ENCODE peak calls at places on chromosomes 11 and 22, in nine cellular contexts. E is non-pigmented ciliary epithelial cell; T is SJSA1; F is activated naive CD8-positive, alpha-beta T cell treated with anti-CD3 and anti-CD28 coated beads for 36 hours; R is astrocyte of the cerebellum; C is HT-29; V is bronchial epithelial cell; B is neural crest cell; K is activated CD4-positive, alpha-beta T cell treated with anti-CD3 and anti-CD28 coated beads for 4 hours. D is an unnamed sample.

GRCh38 chr11:119027561-119028345 is 2.9 kb downstream of the SLC37A4 start:
- DNase-seq in E (no peak), V (no peak), K (no peak), C (no peak), T (no peak), B (no peak), F (no peak), R (no peak), D (no peak)

GRCh38 chr11:86218125-86219081 is 26.1 kb upstream of the EED start:
- DNase-seq in E (peak; percentile 20), V (peak; percentile 66), R (peak; percentile 66), F (peak; percentile 50), K (peak; percentile 65), C (peak; percentile 91), T (peak; percentile 42), B (peak; percentile 67), D (peak; percentile 77)

GRCh38 chr11:74446445-74446844 is 20.9 kb downstream of the KCNE3 start:
- DNase-seq in F (no peak), C (no peak), K (no peak), E (no peak), R (no peak), T (no peak), V (no peak), B (no peak), D (no peak)

GRCh38 chr22:41367680-41368542 is 13.8 kb upstream of the TEF start:
- DNase-seq in C (no peak), K (no peak), E (no peak), B (no peak), F (no peak), R (no peak), T (no peak), V (peak; percentile 13), D (no peak)

GRCh38 chr11:20112291-20113146 is 47.8 kb downstream of the DBX1 start:
- DNase-seq in E (peak; percentile 95), B (no peak), K (no peak), F (peak; percentile 12), C (peak; percentile 84), R (peak; percentile 86), T (peak; percentile 67), V (peak; percentile 96), D (peak; percentile 94)

GRCh38 chr11:28298209-28298608 is 190.0 kb downstream of the METTL15 start:
- DNase-seq in B (no peak), F (no peak), C (no peak), K (no peak), V (no peak), R (no peak), E (no peak), T (no peak), D (no peak)

GRCh38 chr11:58567889-58568512 is 7.7 kb downstream of the LPXN start:
- DNase-seq in B (peak; percentile 62), E (no peak), T (peak; percentile 65), R (peak; percentile 31), K (peak; percentile 79), V (peak; percentile 61), C (peak; percentile 81), F (peak; percentile 70), D (no peak)

GRCh38 chr22:19962909-19963806 is 21.5 kb upstream of the TXNRD2 start:
- DNase-seq in K (no peak), C (peak; percentile 100), F (no peak), E (no peak), B (no peak), R (no peak), V (peak; percentile 90), T (no peak), D (no peak)

GRCh38 chr11:91796999-91797398 is 427.6 kb upstream of the FAT3 start:
- DNase-seq in V (peak; percentile 2), B (no peak), F (no peak), K (no peak), C (peak; percentile 83), T (no peak), R (no peak), E (no peak), D (no peak)

GRCh38 chr11:94315664-94316063 is 11.3 kb downstream of the IZUMO1R start:
- DNase-seq in K (no peak), F (no peak), C (no peak), R (no peak), T (no peak), B (no peak), E (peak; percentile 35), V (peak; percentile 23), D (no peak)

GRCh38 chr22:46066691-46067090 is 83.6 kb upstream of the PPARA start:
- DNase-seq in B (no peak), E (no peak), F (no peak), T (no peak), R (no peak), V (peak; percentile 58), C (peak; percentile 74), K (no peak), D (peak; percentile 62)

GRCh38 chr22:49398115-49398514 is 429.6 kb downstream of the BRD1 start:
- DNase-seq in K (no peak), C (no peak), B (no peak), F (no peak), R (no peak), V (no peak), T (no peak), E (no peak), D (no peak)

GRCh38 chr11:113628912-113629311 is 77.2 kb downstream of the TMPRSS5 start:
- DNase-seq in B (no peak), K (no peak), R (no peak), C (no peak), F (no peak), E (no peak), V (no peak), T (no peak), D (no peak)

GRCh38 chr11:73198677-73199076 is 19.4 kb upstream of the P2RY2 start:
- DNase-seq in K (no peak), R (no peak), T (no peak), F (no peak), V (peak; percentile 67), E (no peak), C (no peak), B (no peak), D (no peak)

GRCh38 chr22:50526849-50527801 is 1.7 kb upstream of the SCO2 start:
- DNase-seq in T (no peak), B (no peak), R (no peak), F (peak; percentile 63), K (no peak), E (no peak), C (peak; percentile 19), V (peak; percentile 29), D (peak; percentile 80)

GRCh38 chr11:105789579-105789978 is 179.7 kb downstream of the GRIA4 start:
- DNase-seq in T (no peak), F (no peak), C (no peak), V (no peak), R (no peak), B (no peak), E (no peak), K (no peak), D (no peak)

GRCh38 chr11:11461473-11461872 is 108.4 kb upstream of the CSNK2A3 start:
- DNase-seq in E (no peak), B (peak; percentile 2), C (no peak), K (no peak), R (no peak), V (no peak), F (no peak), T (no peak), D (no peak)

GRCh38 chr11:65410936-65411680 is 11.5 kb upstream of the NEAT1 start:
- DNase-seq in K (no peak), C (no peak), T (no peak), V (no peak), R (no peak), F (no peak), E (no peak), B (no peak), D (no peak)

GRCh38 chr22:31628969-31629723 is 32.9 kb downstream of the PISD start:
- DNase-seq in R (no peak), F (peak; percentile 22), E (no peak), B (no peak), V (no peak), T (no peak), K (peak; percentile 49), C (no peak), D (no peak)

GRCh38 chr22:50519151-50519550 is 6.2 kb downstream of the SCO2 start:
- DNase-seq in C (no peak), R (no peak), V (no peak), B (no peak), F (no peak), T (no peak), E (no peak), K (no peak), D (peak; percentile 73)

GRCh38 chr11:105202422-105202821 is 62.9 kb upstream of the CARD18 start:
- DNase-seq in V (no peak), E (no peak), F (no peak), C (no peak), B (no peak), K (no peak), R (no peak), T (no peak), D (no peak)

GRCh38 chr11:117299351-117300300 is 8.5 kb downstream of the BACE1-AS start:
- DNase-seq in F (no peak), T (no peak), E (no peak), R (no peak), K (no peak), B (no peak), C (peak; percentile 17), V (no peak), D (no peak)

GRCh38 chr22:30985561-30986208 is 16.6 kb downstream of the TUG1 start:
- DNase-seq in E (no peak), T (no peak), V (no peak), B (no peak), R (no peak), C (no peak), F (no peak), K (no peak), D (no peak)

GRCh38 chr11:31779268-31779879 is 31.7 kb downstream of the PAX6 start:
- DNase-seq in C (no peak), R (peak; percentile 50), K (no peak), B (no peak), F (no peak), T (no peak), V (peak; percentile 36), E (peak; percentile 54), D (no peak)

GRCh38 chr22:31952459-31952858 is 8.1 kb downstream of the YWHAH start:
- DNase-seq in V (peak; percentile 92), F (no peak), K (no peak), C (no peak), R (peak; percentile 86), T (no peak), E (peak; percentile 68), B (no peak), D (no peak)

GRCh38 chr11:8301622-8302021 is 37.9 kb upstream of the LMO1 start:
- DNase-seq in B (no peak), K (no peak), T (no peak), C (no peak), E (no peak), R (no peak), F (no peak), V (no peak), D (no peak)

GRCh38 chr11:128153697-128154048 is 433.7 kb downstream of the ETS1 start:
- DNase-seq in R (no peak), E (no peak), V (no peak), T (no peak), K (no peak), F (no peak), B (no peak), C (no peak), D (no peak)

GRCh38 chr11:110337570-110338193 is 41.3 kb upstream of the RDX start:
- DNase-seq in F (peak; percentile 38), V (peak; percentile 92), B (no peak), K (peak; percentile 6), C (no peak), E (peak; percentile 11), T (peak; percentile 41), R (no peak), D (no peak)

GRCh38 chr11:83191986-83192385 is 1.5 kb upstream of the ANKRD42 start:
- DNase-seq in E (no peak), R (no peak), C (no peak), F (no peak), T (no peak), B (no peak), V (no peak), K (no peak), D (no peak)

GRCh38 chr11:86192858-86193257 is 51.7 kb upstream of the EED start:
- DNase-seq in E (no peak), T (no peak), F (no peak), K (no peak), C (peak; percentile 48), B (no peak), R (no peak), V (no peak), D (no peak)

GRCh38 chr11:100004541-100004940 is 682.5 kb upstream of the ARHGAP42 start:
- DNase-seq in E (no peak), K (no peak), T (no peak), F (no peak), V (peak; percentile 51), B (no peak), R (no peak), C (no peak), D (no peak)

D was measured in coronary artery.